ENCODE peak calls at places on chromosome 13, in six cellular contexts. T, M, F, W, N and E are unnamed samples.

GRCh38 chr13:21657538-21657937 is 13.3 kb upstream of the FGF9 start:
- DNase-seq in T (no peak), M (no peak), F (no peak), W (no peak), N (no peak), E (no peak)

GRCh38 chr13:70568571-70568970 is 460.3 kb upstream of the KLHL1 start:
- DNase-seq in T (peak; percentile 19), M (peak; percentile 45), F (peak; percentile 5), W (peak; percentile 5), N (no peak), E (peak; percentile 56)

GRCh38 chr13:34623331-34623730 is 318.7 kb upstream of the NBEA start:
- DNase-seq in T (no peak), M (no peak), F (no peak), W (no peak), N (no peak), E (no peak)

GRCh38 chr13:41017744-41018582 is 1.2 kb downstream of the ELF1 start:
- DNase-seq in T (no peak), M (peak; percentile 58), F (no peak), W (no peak), N (no peak), E (peak; percentile 47)

GRCh38 chr13:64643066-64643465 is 2587.1 kb downstream of the PCDH9 start:
- DNase-seq in T (no peak), M (no peak), F (no peak), W (no peak), N (no peak), E (no peak)

GRCh38 chr13:46831588-46832194 is 34.7 kb upstream of the ESD start:
- DNase-seq in T (peak; percentile 51), M (peak; percentile 40), F (peak; percentile 28), W (no peak), N (no peak), E (peak; percentile 70)

GRCh38 chr13:110944121-110944967 is 29.5 kb upstream of the ANKRD10 start:
- DNase-seq in T (peak; percentile 77), M (peak; percentile 65), F (peak; percentile 44), W (no peak), N (no peak), E (peak; percentile 65)

GRCh38 chr13:41458187-41458938 is 1.0 kb downstream of the RGCC start:
- DNase-seq in T (no peak), M (no peak), F (peak; percentile 24), W (no peak), N (no peak), E (peak; percentile 53)

GRCh38 chr13:26571518-26571917 is 14.0 kb downstream of the WASF3 start:
- DNase-seq in T (no peak), M (no peak), F (no peak), W (no peak), N (no peak), E (no peak)

GRCh38 chr13:112837371-112838037 is 131.5 kb upstream of the MCF2L start:
- DNase-seq in T (no peak), M (no peak), F (no peak), W (no peak), N (no peak), E (no peak)

GRCh38 chr13:102642475-102642874 is 45.7 kb downstream of the TPP2 start:
- DNase-seq in T (no peak), M (no peak), F (no peak), W (no peak), N (no peak), E (no peak)

GRCh38 chr13:25286308-25286968 is 850 bp downstream of the MTMR6 start:
- DNase-seq in T (no peak), M (no peak), F (no peak), W (no peak), N (no peak), E (peak; percentile 67)

GRCh38 chr13:67549331-67549730 is 319.2 kb upstream of the PCDH9 start:
- DNase-seq in T (no peak), M (peak; percentile 11), F (no peak), W (no peak), N (no peak), E (peak; percentile 27)

GRCh38 chr13:46896346-46897138 is at the start of gene HTR2A:
- DNase-seq in T (no peak), M (no peak), F (no peak), W (no peak), N (no peak), E (peak; percentile 60)

GRCh38 chr13:23069571-23069970 is 111.2 kb upstream of the SGCG start:
- DNase-seq in T (no peak), M (no peak), F (no peak), W (no peak), N (no peak), E (no peak)

GRCh38 chr13:60494296-60494695 is 97.3 kb downstream of the TDRD3 start:
- DNase-seq in T (no peak), M (no peak), F (no peak), W (no peak), N (no peak), E (no peak)

GRCh38 chr13:74250738-74251190 is 116.6 kb upstream of the KLF12 start:
- DNase-seq in T (no peak), M (no peak), F (no peak), W (no peak), N (no peak), E (no peak)

GRCh38 chr13:21476893-21477472 is 17.9 kb upstream of the ZDHHC20 start:
- DNase-seq in T (peak; percentile 76), M (peak; percentile 81), F (peak; percentile 67), W (peak; percentile 50), N (peak; percentile 90), E (peak; percentile 94)

GRCh38 chr13:87676254-87677042 is 5.3 kb downstream of the SLITRK5 start:
- DNase-seq in T (no peak), M (no peak), F (no peak), W (no peak), N (no peak), E (no peak)

GRCh38 chr13:21426238-21426637 is 32.9 kb downstream of the ZDHHC20 start:
- DNase-seq in T (no peak), M (no peak), F (no peak), W (no peak), N (no peak), E (no peak)

GRCh38 chr13:78601886-78602560 is 1.3 kb downstream of the POU4F1 start:
- DNase-seq in T (no peak), M (no peak), F (no peak), W (no peak), N (no peak), E (no peak)

GRCh38 chr13:42333613-42334328 is 61.8 kb downstream of the AKAP11 start:
- DNase-seq in T (no peak), M (peak; percentile 41), F (no peak), W (no peak), N (no peak), E (peak; percentile 33)

GRCh38 chr13:45024847-45025246 is 35.5 kb downstream of the GPALPP1 start:
- DNase-seq in T (no peak), M (no peak), F (no peak), W (no peak), N (no peak), E (no peak)

GRCh38 chr13:102097708-102098107 is 304.1 kb downstream of the FGF14 start:
- DNase-seq in T (no peak), M (no peak), F (no peak), W (no peak), N (no peak), E (no peak)

GRCh38 chr13:32311188-32311897 is 3.8 kb downstream of the ZAR1L start:
- DNase-seq in T (no peak), M (no peak), F (no peak), W (no peak), N (no peak), E (no peak)
- TF ChIP-seq MAX in T (no peak), M (no peak), F (no peak), W (no peak), N (no peak), E (no peak)

GRCh38 chr13:104198811-104199210 is 1132.6 kb upstream of the SLC10A2 start:
- DNase-seq in T (no peak), M (no peak), F (no peak), W (no peak), N (no peak), E (no peak)

GRCh38 chr13:104206450-104207044 is 1140.3 kb upstream of the SLC10A2 start:
- DNase-seq in T (no peak), M (no peak), F (no peak), W (no peak), N (no peak), E (no peak)

DNA sequence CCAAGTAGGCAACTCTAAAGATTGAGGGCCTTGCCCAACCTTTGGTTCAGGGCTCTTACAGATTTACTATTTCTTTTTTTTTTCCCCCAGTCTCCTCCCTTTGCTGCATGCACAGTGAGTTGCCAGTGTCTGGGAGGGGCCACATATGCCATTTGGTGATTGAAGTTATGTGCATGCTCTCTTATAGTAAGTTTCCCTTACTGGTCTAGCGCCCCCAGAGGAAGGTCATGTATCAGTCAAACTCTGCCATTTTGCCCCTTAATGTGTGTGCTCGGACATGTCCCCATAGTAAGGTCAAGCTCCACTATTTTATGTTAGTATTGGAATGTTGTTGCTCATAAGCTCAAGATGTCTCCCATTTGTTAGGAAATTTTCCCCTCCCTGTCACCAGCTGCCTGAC is 1138.0 kb upstream of the SLC10A2 start:
- DNase-seq in T (no peak), M (peak; percentile 3), F (no peak), W (no peak), N (no peak), E (peak; percentile 24)
- TF ChIP-seq CTCF in T (peak; percentile 22), M (no peak), F (no peak), W (peak; percentile 24), N (peak; percentile 24), E (peak; percentile 60)

DNA sequence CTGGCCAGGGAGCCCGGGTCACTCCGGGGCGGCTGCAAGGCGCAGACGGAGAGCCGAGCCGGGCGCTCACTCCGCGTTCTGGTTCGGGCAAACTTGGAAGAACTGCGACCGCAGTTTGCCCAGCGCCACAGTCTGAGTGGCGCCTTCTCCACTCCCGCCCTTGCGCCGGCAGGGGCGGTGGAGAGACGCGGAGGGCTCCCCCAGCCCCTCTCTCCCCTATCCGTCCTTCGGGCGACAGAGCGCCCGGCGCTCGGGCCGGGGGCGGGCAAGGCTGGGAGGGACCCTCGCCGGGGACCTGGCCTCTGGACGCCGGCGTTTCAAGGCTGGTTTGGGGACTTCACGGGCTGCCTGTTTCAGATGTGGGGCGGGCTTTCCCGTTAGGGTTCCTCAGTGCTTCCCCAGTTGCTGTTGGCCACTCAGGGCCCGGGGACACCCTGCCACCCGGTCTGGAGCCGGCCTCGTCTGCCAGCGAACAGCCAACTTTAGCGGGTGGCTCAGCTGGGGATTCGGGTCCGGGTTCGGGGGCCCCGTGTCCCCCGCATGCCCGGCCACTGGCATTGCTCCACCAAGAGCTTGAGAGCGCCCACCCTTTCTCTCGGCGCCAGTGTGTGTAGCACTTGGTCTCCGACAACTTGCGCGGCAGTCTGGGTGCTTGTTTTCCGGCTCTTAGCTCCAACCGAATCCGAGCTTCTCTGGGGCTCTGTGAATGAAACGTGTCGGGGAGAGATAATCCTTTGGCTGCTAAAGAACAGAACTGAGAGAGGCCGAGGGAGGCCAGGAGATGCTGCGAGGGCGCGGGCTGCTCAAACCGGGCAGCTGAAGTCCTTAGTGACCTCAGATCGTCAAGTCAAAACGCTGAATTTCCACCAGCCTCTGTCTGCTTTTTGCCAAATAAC is 1.5 kb downstream of the GPC6 start:
- DNase-seq in T (no peak), M (peak; percentile 59), F (peak; percentile 69), W (no peak), N (no peak), E (no peak)
- TF ChIP-seq POLR2A in T (no peak), M (no peak), F (no peak), W (no peak), N (no peak), E (no peak)

DNA sequence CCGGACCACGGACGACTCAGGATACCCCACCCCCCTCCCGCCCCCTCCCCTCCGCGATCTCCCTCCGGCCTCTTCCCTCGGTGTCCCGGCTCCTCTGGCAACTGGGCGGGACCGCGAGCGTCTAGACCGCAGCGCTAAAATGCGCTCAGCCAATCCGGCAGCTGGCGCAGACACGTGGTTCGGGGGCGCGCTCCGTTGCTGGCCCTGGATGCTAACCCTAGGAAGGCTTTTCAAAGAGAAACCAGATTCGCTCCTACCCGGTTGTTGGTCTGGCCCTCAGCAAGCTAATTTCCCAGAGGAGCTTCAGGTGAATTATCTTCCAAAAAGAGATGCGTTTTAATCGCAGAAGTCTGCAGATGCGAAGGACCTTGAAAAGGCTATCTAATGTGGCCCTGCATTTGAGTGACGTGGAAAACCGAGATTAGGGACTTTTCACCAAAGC is at the start of gene DZIP1:
- DNase-seq in T (no peak), M (peak; percentile 83), F (peak; percentile 11), W (no peak), N (peak; percentile 70), E (no peak)
- TF ChIP-seq MAX in T (no peak), M (peak; percentile 67), F (no peak), W (no peak), N (peak; percentile 96), E (no peak)